ENCODE peak calls at places on chromosomes 12 and 14, in five cellular contexts. V, D, A, P and N are unnamed samples.

GRCh38 chr14:51208982-51209381 is 31.1 kb upstream of the TMX1 start:
- DNase-seq in V (no peak), D (no peak), P (no peak), A (peak; percentile 9), N (no peak)

GRCh38 chr12:13205809-13206559 is 9.5 kb downstream of the EMP1 start:
- DNase-seq in P (no peak), D (no peak), A (no peak), V (peak; percentile 99), N (no peak)

GRCh38 chr12:95083938-95084337 is 10.5 kb upstream of the NR2C1 start:
- DNase-seq in P (no peak), A (no peak), D (no peak), V (peak; percentile 78), N (no peak)

GRCh38 chr14:81067156-81067555 is 111.7 kb downstream of the TSHR start:
- DNase-seq in V (no peak), D (no peak), A (no peak), P (no peak), N (no peak)

GRCh38 chr14:68141531-68142088 is 322.0 kb downstream of the RAD51B start:
- DNase-seq in P (no peak), A (no peak), D (no peak), V (peak; percentile 29), N (no peak)

GRCh38 chr12:26678697-26679660 is 154.0 kb downstream of the ITPR2 start:
- DNase-seq in A (no peak), V (no peak), P (no peak), D (no peak), N (no peak)

GRCh38 chr14:55625481-55625880 is 45.5 kb downstream of the KTN1 start:
- DNase-seq in D (no peak), P (no peak), V (no peak), A (no peak), N (no peak)

GRCh38 chr14:77014734-77015133 is 13.8 kb downstream of the IRF2BPL start:
- DNase-seq in V (no peak), P (no peak), D (no peak), A (no peak), N (no peak)

GRCh38 chr12:84920331-84920730 is 7.7 kb upstream of the SLC6A15 start:
- DNase-seq in D (no peak), P (no peak), A (no peak), V (no peak), N (no peak)

GRCh38 chr12:3453947-3454675 is 36.9 kb upstream of the PRMT8 start:
- DNase-seq in A (no peak), D (no peak), P (no peak), V (peak; percentile 81), N (no peak)

GRCh38 chr14:52923902-52924575 is 26.8 kb downstream of the FERMT2 start:
- DNase-seq in P (no peak), V (no peak), A (peak; percentile 43), D (no peak), N (no peak)
- TF ChIP-seq CTCF in P (peak; percentile 44), V (no peak), A (peak; percentile 35), D (no peak), N (no peak)

GRCh38 chr12:53481957-53482586 is 17.2 kb downstream of the MAP3K12 start:
- DNase-seq in D (no peak), P (no peak), V (no peak), A (peak; percentile 54), N (no peak)
- TF ChIP-seq CTCF in D (no peak), P (no peak), V (peak; percentile 24), A (peak; percentile 18), N (no peak)

DNA sequence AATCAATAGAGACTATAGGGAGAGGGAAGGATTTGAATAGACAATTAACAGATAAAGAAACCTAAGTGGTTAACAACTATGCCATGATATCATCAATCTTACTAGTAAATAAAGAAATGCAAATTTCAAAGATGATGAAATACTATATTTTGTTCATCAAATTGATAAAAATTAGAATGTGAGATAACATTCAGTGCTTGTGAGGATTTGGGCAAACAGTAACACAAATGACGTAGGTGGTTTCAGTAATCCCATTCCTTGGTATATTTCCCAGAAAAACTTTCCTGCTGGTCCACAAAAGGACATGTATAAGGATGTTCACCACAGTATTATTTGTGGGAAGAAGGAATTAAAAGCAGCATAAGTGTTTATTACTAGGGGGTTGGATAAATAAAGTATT is 136.0 kb downstream of the ERC1 start:
- DNase-seq in P (no peak), D (no peak), A (no peak), V (no peak), N (no peak)
- TF ChIP-seq CTCF in P (no peak), D (no peak), A (no peak), V (no peak), N (no peak)

GRCh38 chr14:31746326-31746725 is 185.1 kb downstream of the NUBPL start:
- DNase-seq in V (no peak), P (no peak), D (no peak), A (no peak), N (no peak)

GRCh38 chr14:31749275-31749674 is 188.1 kb downstream of the NUBPL start:
- DNase-seq in P (no peak), A (no peak), D (no peak), V (no peak), N (no peak)

GRCh38 chr14:31740688-31741087 is 179.5 kb downstream of the NUBPL start:
- DNase-seq in A (no peak), V (no peak), P (no peak), D (no peak), N (no peak)

GRCh38 chr14:31745741-31746140 is 184.5 kb downstream of the NUBPL start:
- DNase-seq in A (no peak), V (no peak), D (no peak), P (no peak), N (no peak)
- TF ChIP-seq CTCF in A (no peak), V (no peak), D (no peak), P (no peak), N (no peak)

GRCh38 chr12:32261638-32262037 is 137.7 kb upstream of the FGD4 start:
- DNase-seq in V (no peak), D (no peak), P (no peak), A (peak; percentile 63), N (no peak)
- TF ChIP-seq CTCF in V (peak; percentile 22), D (peak; percentile 26), P (peak; percentile 24), A (peak; percentile 33), N (no peak)

GRCh38 chr14:102776761-102777710 is at the start of gene TRAF3:
- DNase-seq in V (peak; percentile 58), D (peak; percentile 65), P (peak; percentile 94), A (peak; percentile 94), N (peak; percentile 87)
- TF ChIP-seq CTCF in V (no peak), D (no peak), P (no peak), A (no peak), N (no peak)

GRCh38 chr14:99475179-99475578 is 5.5 kb downstream of the SETD3 start:
- DNase-seq in V (peak; percentile 30), P (no peak), A (no peak), D (no peak), N (no peak)
- TF ChIP-seq CTCF in V (peak; percentile 11), P (no peak), A (no peak), D (no peak), N (no peak)